ENCODE peak calls at places on chromosomes 1 and 21, in six cellular contexts. One of them, this sample, is unnamed.

GRCh38 chr1:193284219-193284618 is 97.8 kb upstream of the B3GALT2 start:
- DNase-seq in A549: no peak
- DNase-seq in K562: no peak
- DNase-seq in endothelial cell of umbilical vein: no peak
- DNase-seq in HepG2: no peak
- DNase-seq in GM12878: no peak
- DNase-seq in this sample: no peak

GRCh38 chr21:44930543-44930981 is 9.3 kb upstream of the SLX9 start:
- DNase-seq in A549: no peak
- DNase-seq in K562: no peak
- DNase-seq in endothelial cell of umbilical vein: no peak
- DNase-seq in HepG2: no peak
- DNase-seq in GM12878: no peak
- DNase-seq in this sample: peak; percentile 53

GRCh38 chr1:33876970-33877680 is 13.2 kb downstream of the HMGB4 start:
- DNase-seq in A549: no peak
- DNase-seq in K562: no peak
- DNase-seq in endothelial cell of umbilical vein: no peak
- DNase-seq in HepG2: no peak
- DNase-seq in GM12878: no peak
- DNase-seq in this sample: no peak

GRCh38 chr1:94408104-94408503 is 10.1 kb upstream of the ABCD3 start:
- DNase-seq in A549: no peak
- DNase-seq in K562: no peak
- DNase-seq in endothelial cell of umbilical vein: no peak
- DNase-seq in HepG2: no peak
- DNase-seq in GM12878: no peak
- DNase-seq in this sample: no peak

GRCh38 chr1:43853161-43853921 is 80.3 kb upstream of the ARTN start:
- DNase-seq in A549: no peak
- DNase-seq in K562: no peak
- DNase-seq in endothelial cell of umbilical vein: peak; percentile 83
- DNase-seq in HepG2: no peak
- DNase-seq in GM12878: peak; percentile 87
- DNase-seq in this sample: peak; percentile 92

GRCh38 chr1:226677121-226678020 is 61.7 kb downstream of the ITPKB start:
- DNase-seq in A549: peak; percentile 20
- DNase-seq in K562: no peak
- DNase-seq in endothelial cell of umbilical vein: peak; percentile 45
- DNase-seq in HepG2: no peak
- DNase-seq in GM12878: no peak
- DNase-seq in this sample: peak; percentile 70

GRCh38 chr1:202054094-202054493 is 43.7 kb downstream of the ELF3 start:
- DNase-seq in A549: no peak
- DNase-seq in K562: no peak
- DNase-seq in endothelial cell of umbilical vein: no peak
- DNase-seq in HepG2: no peak
- DNase-seq in GM12878: no peak
- DNase-seq in this sample: no peak

GRCh38 chr1:204384636-204385354 is 25.1 kb upstream of the PLEKHA6 start:
- DNase-seq in A549: no peak
- DNase-seq in K562: no peak
- DNase-seq in endothelial cell of umbilical vein: peak; percentile 78
- DNase-seq in HepG2: no peak
- DNase-seq in GM12878: no peak
- DNase-seq in this sample: no peak

GRCh38 chr1:207336559-207337467 is 15.3 kb downstream of the CD55 start:
- DNase-seq in A549: peak; percentile 77
- DNase-seq in K562: no peak
- DNase-seq in endothelial cell of umbilical vein: no peak
- DNase-seq in HepG2: peak; percentile 58
- DNase-seq in GM12878: peak; percentile 91
- DNase-seq in this sample: peak; percentile 15

GRCh38 chr1:151192047-151192446 is 2.0 kb upstream of the VPS72 start:
- DNase-seq in A549: no peak
- DNase-seq in K562: no peak
- DNase-seq in endothelial cell of umbilical vein: no peak
- DNase-seq in HepG2: no peak
- DNase-seq in GM12878: no peak
- DNase-seq in this sample: no peak

GRCh38 chr1:12124693-12125421 is 41.9 kb upstream of the TNFRSF1B start:
- DNase-seq in A549: peak; percentile 53
- DNase-seq in K562: peak; percentile 77
- DNase-seq in endothelial cell of umbilical vein: peak; percentile 77
- DNase-seq in HepG2: peak; percentile 46
- DNase-seq in GM12878: no peak
- DNase-seq in this sample: peak; percentile 78

GRCh38 chr1:219412772-219413171 is 200.1 kb downstream of the ZC3H11B start:
- DNase-seq in A549: no peak
- DNase-seq in K562: no peak
- DNase-seq in endothelial cell of umbilical vein: no peak
- DNase-seq in HepG2: no peak
- DNase-seq in GM12878: no peak
- DNase-seq in this sample: no peak

GRCh38 chr1:219414250-219414649 is 198.7 kb downstream of the ZC3H11B start:
- DNase-seq in A549: no peak
- DNase-seq in K562: no peak
- DNase-seq in endothelial cell of umbilical vein: no peak
- DNase-seq in HepG2: peak; percentile 58
- DNase-seq in GM12878: no peak
- DNase-seq in this sample: no peak

GRCh38 chr1:219415915-219416314 is 197.0 kb downstream of the ZC3H11B start:
- DNase-seq in A549: no peak
- DNase-seq in K562: no peak
- DNase-seq in endothelial cell of umbilical vein: no peak
- DNase-seq in HepG2: no peak
- DNase-seq in GM12878: no peak
- DNase-seq in this sample: no peak

GRCh38 chr1:219415433-219415832 is 197.5 kb downstream of the ZC3H11B start:
- DNase-seq in A549: no peak
- DNase-seq in K562: no peak
- DNase-seq in endothelial cell of umbilical vein: no peak
- DNase-seq in HepG2: no peak
- DNase-seq in GM12878: no peak
- DNase-seq in this sample: no peak

GRCh38 chr1:219413523-219413922 is 199.4 kb downstream of the ZC3H11B start:
- DNase-seq in A549: no peak
- DNase-seq in K562: no peak
- DNase-seq in endothelial cell of umbilical vein: no peak
- DNase-seq in HepG2: no peak
- DNase-seq in GM12878: no peak
- DNase-seq in this sample: no peak
- TF ChIP-seq MAX in A549: no peak
- TF ChIP-seq MAX in K562: no peak
- TF ChIP-seq MAX in endothelial cell of umbilical vein: no peak
- TF ChIP-seq MAX in HepG2: no peak
- TF ChIP-seq MAX in GM12878: no peak
- TF ChIP-seq MAX in this sample: no peak

DNA sequence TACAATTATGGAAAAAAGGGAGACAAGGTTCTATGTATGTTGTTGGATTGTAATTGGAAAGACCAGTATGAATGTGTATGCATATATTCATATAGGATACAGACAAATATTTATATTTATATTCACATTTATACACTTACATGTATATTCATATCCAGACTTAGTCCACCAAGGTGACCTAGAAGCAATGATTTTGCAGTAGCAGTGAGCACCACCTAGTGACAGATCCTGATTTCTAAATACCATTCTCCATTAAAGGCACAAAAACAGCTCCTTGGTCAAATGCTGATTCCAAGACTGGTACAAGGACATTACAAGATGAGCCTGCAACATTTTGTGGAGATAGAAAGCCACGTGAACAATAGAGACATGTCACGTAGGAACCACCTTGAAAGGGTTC is 153.4 kb downstream of the SDCCAG8 start:
- DNase-seq in A549: peak; percentile 22
- DNase-seq in K562: no peak
- DNase-seq in endothelial cell of umbilical vein: peak; percentile 56
- DNase-seq in HepG2: peak; percentile 2
- DNase-seq in GM12878: no peak
- DNase-seq in this sample: peak; percentile 19
- TF ChIP-seq MYC in A549: no peak
- TF ChIP-seq MYC in K562: no peak
- TF ChIP-seq MYC in endothelial cell of umbilical vein: no peak
- TF ChIP-seq MYC in HepG2: no peak
- TF ChIP-seq MYC in GM12878: no peak
- TF ChIP-seq MYC in this sample: no peak

GRCh38 chr1:53971718-53972117 is 25.6 kb downstream of the LRRC42 start:
- DNase-seq in A549: no peak
- DNase-seq in K562: no peak
- DNase-seq in endothelial cell of umbilical vein: no peak
- DNase-seq in HepG2: no peak
- DNase-seq in GM12878: no peak
- DNase-seq in this sample: no peak
- TF ChIP-seq MAX in A549: no peak
- TF ChIP-seq MAX in K562: no peak
- TF ChIP-seq MAX in endothelial cell of umbilical vein: no peak
- TF ChIP-seq MAX in HepG2: no peak
- TF ChIP-seq MAX in GM12878: no peak
- TF ChIP-seq MAX in this sample: no peak

GRCh38 chr1:31814041-31814511 is 1.7 kb downstream of the SPOCD1 start:
- DNase-seq in A549: no peak
- DNase-seq in K562: no peak
- DNase-seq in endothelial cell of umbilical vein: no peak
- DNase-seq in HepG2: no peak
- DNase-seq in GM12878: no peak
- DNase-seq in this sample: no peak
- TF ChIP-seq MYC in A549: no peak
- TF ChIP-seq MYC in K562: no peak
- TF ChIP-seq MYC in endothelial cell of umbilical vein: no peak
- TF ChIP-seq MYC in HepG2: no peak
- TF ChIP-seq MYC in GM12878: no peak
- TF ChIP-seq MYC in this sample: no peak

GRCh38 chr1:97826820-97827219 is 94.0 kb downstream of the DPYD start:
- DNase-seq in A549: no peak
- DNase-seq in K562: no peak
- DNase-seq in endothelial cell of umbilical vein: no peak
- DNase-seq in HepG2: no peak
- DNase-seq in GM12878: no peak
- DNase-seq in this sample: peak; percentile 15
- TF ChIP-seq MAX in A549: no peak
- TF ChIP-seq MAX in K562: no peak
- TF ChIP-seq MAX in endothelial cell of umbilical vein: no peak
- TF ChIP-seq MAX in HepG2: no peak
- TF ChIP-seq MAX in GM12878: no peak
- TF ChIP-seq MAX in this sample: no peak

DNA sequence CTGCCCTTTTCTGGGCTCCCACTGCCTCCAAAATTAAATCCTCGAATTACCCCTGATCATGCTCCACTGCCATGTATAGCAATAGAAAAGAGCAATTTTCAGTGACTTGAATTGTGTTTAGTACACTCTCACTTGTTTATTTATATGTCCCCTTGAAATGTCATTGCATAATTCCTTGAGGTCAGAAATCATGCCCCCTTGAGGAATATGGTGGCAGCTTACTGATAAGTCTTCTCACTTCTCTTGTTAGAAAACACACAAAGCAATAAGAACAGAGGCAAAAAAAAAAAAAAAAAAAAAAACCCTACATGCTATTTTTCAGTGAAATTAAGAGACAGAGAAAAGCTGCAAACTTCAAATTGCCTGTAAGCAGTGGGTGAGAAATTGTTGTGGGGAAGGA is 37.5 kb downstream of the GPR88 start:
- DNase-seq in A549: peak; percentile 4
- DNase-seq in K562: no peak
- DNase-seq in endothelial cell of umbilical vein: no peak
- DNase-seq in HepG2: no peak
- DNase-seq in GM12878: no peak
- DNase-seq in this sample: peak; percentile 49
- TF ChIP-seq MYC in A549: no peak
- TF ChIP-seq MYC in K562: no peak
- TF ChIP-seq MYC in endothelial cell of umbilical vein: no peak
- TF ChIP-seq MYC in HepG2: no peak
- TF ChIP-seq MYC in GM12878: no peak
- TF ChIP-seq MYC in this sample: no peak

GRCh38 chr1:28412731-28413130 is 43.2 kb downstream of the PHACTR4 start:
- DNase-seq in A549: no peak
- DNase-seq in K562: peak; percentile 29
- DNase-seq in endothelial cell of umbilical vein: no peak
- DNase-seq in HepG2: no peak
- DNase-seq in GM12878: no peak
- DNase-seq in this sample: no peak
- TF ChIP-seq MAX in A549: no peak
- TF ChIP-seq MAX in K562: no peak
- TF ChIP-seq MAX in endothelial cell of umbilical vein: no peak
- TF ChIP-seq MAX in HepG2: no peak
- TF ChIP-seq MAX in GM12878: no peak
- TF ChIP-seq MAX in this sample: no peak

DNA sequence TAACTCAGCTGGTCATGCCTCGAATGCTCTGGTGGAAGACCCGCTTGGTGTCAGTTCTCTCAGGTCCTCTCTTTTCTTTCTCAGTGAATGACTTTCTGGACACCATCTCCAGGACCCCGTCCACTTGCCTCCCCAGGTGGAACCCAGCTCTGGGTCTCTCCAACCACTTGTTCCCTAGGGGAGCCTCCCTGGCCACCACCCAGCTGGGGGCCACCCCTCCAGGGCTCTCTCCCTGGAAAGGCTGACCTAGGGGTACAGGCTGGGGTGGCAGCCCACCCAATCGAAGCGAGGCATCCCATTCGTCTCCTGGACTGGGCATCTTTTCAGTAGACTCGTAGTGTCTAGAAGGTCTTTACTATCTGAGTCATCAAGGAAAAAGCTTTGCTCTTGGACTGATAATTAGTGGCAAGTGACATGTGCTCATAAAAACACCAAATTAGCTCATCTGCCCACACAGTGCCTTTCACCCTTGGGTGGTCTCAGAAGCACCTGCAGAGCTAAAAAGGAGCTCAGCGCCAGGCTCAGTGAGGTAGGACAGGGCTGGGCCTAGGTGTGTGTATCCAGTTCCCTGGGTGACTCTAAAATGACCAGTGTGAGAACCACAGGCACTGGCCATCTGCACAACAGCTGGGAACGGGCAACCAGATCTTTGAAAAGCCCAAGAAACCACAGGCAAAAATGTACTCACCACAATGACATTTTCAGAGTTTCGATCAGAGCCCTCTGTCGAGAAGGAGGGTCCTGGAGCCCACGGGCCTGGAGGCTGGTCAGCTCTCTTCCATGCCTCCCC is 2.4 kb upstream of the PDXK start:
- DNase-seq in A549: no peak
- DNase-seq in K562: no peak
- DNase-seq in endothelial cell of umbilical vein: no peak
- DNase-seq in HepG2: no peak
- DNase-seq in GM12878: peak; percentile 79
- DNase-seq in this sample: peak; percentile 47
- TF ChIP-seq MYC in A549: no peak
- TF ChIP-seq MYC in K562: no peak
- TF ChIP-seq MYC in endothelial cell of umbilical vein: no peak
- TF ChIP-seq MYC in HepG2: no peak
- TF ChIP-seq MYC in GM12878: no peak
- TF ChIP-seq MYC in this sample: no peak